ENCODE peak calls at places on chromosome 13, in five cellular contexts. One of them, this sample, is unnamed.

GRCh38 chr13:21583496-21583895 is 20.5 kb downstream of the MICU2 start:
- DNase-seq in HepG2: peak
- DNase-seq in IMR-90: peak
- DNase-seq in K562: no peak
- DNase-seq in H1: peak
- DNase-seq in this sample: no peak

GRCh38 chr13:102877285-102877684 is 31.5 kb downstream of the ERCC5 start:
- DNase-seq in K562: no peak
- DNase-seq in IMR-90: peak
- DNase-seq in H1: no peak
- DNase-seq in HepG2: peak
- DNase-seq in this sample: no peak

GRCh38 chr13:37618554-37618953 is 20.0 kb upstream of the POSTN start:
- DNase-seq in IMR-90: peak
- DNase-seq in HepG2: no peak
- DNase-seq in K562: no peak
- DNase-seq in H1: no peak
- DNase-seq in this sample: no peak

GRCh38 chr13:101747039-101747438 is 294.6 kb downstream of the ITGBL1 start:
- DNase-seq in HepG2: no peak
- DNase-seq in H1: no peak
- DNase-seq in K562: no peak
- DNase-seq in IMR-90: no peak
- DNase-seq in this sample: no peak

GRCh38 chr13:85543144-85543543 is 256.1 kb downstream of the SLITRK6 start:
- DNase-seq in IMR-90: no peak
- DNase-seq in H1: no peak
- DNase-seq in HepG2: no peak
- DNase-seq in K562: no peak
- DNase-seq in this sample: no peak

GRCh38 chr13:33678906-33679657 is 138.9 kb upstream of the RFC3 start:
- DNase-seq in HepG2: peak
- DNase-seq in IMR-90: peak
- DNase-seq in K562: peak
- DNase-seq in H1: no peak
- DNase-seq in this sample: peak

GRCh38 chr13:80211573-80211972 is 129.4 kb downstream of the SPRY2 start:
- DNase-seq in HepG2: no peak
- DNase-seq in H1: no peak
- DNase-seq in K562: no peak
- DNase-seq in IMR-90: no peak
- DNase-seq in this sample: no peak

GRCh38 chr13:107864543-107865460 is 350.5 kb downstream of the LIG4 start:
- DNase-seq in HepG2: peak
- DNase-seq in IMR-90: peak
- DNase-seq in H1: no peak
- DNase-seq in K562: peak
- DNase-seq in this sample: peak

GRCh38 chr13:108176685-108177274 is 38.6 kb downstream of the LIG4 start:
- DNase-seq in IMR-90: peak
- DNase-seq in K562: peak
- DNase-seq in HepG2: peak
- DNase-seq in H1: no peak
- DNase-seq in this sample: peak

GRCh38 chr13:86933676-86934075 is 737.5 kb upstream of the SLITRK5 start:
- DNase-seq in H1: no peak
- DNase-seq in K562: no peak
- DNase-seq in HepG2: no peak
- DNase-seq in IMR-90: no peak
- DNase-seq in this sample: no peak

GRCh38 chr13:103282571-103283450 is 216.6 kb upstream of the SLC10A2 start:
- DNase-seq in K562: no peak
- DNase-seq in HepG2: no peak
- DNase-seq in H1: no peak
- DNase-seq in IMR-90: peak
- DNase-seq in this sample: peak

GRCh38 chr13:109146912-109147624 is 517.7 kb downstream of the MYO16 start:
- DNase-seq in IMR-90: peak
- DNase-seq in K562: no peak
- DNase-seq in HepG2: no peak
- DNase-seq in H1: no peak
- DNase-seq in this sample: peak

GRCh38 chr13:62906896-62907295 is 1491.2 kb upstream of the PCDH20 start:
- DNase-seq in H1: no peak
- DNase-seq in HepG2: no peak
- DNase-seq in IMR-90: no peak
- DNase-seq in K562: no peak
- DNase-seq in this sample: no peak

GRCh38 chr13:72890546-72890945 is 108.6 kb downstream of the PIBF1 start:
- DNase-seq in H1: no peak
- DNase-seq in IMR-90: no peak
- DNase-seq in K562: no peak
- DNase-seq in HepG2: no peak
- DNase-seq in this sample: no peak

DNA sequence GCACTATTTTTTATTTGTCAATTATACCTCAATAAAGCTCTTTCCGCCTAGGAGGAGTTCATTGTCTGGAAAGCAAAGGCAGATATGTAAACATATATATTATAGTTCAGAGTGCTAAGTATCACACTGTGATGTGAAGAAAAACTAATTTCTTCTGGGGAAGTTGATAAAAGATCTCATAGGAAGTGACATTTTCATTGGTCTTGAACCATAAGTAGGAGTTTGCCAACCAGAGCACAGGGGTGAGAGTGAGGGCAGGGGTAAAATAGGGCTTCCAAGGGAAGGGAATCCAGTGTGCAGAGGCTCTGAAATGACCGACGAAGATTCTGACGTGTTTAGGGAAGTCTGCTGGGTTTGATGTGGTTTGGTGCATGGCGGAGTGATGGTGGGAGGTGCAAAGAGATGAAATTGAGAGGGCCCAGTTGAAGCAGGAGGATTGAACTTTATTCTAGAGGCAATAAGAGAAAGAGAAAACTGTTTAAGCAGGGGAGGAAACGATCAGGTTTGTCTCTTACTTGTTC is 781 bp upstream of the GTF2F2 start:
- DNase-seq in K562: peak
- DNase-seq in HepG2: no peak
- DNase-seq in IMR-90: peak
- DNase-seq in H1: no peak
- DNase-seq in this sample: no peak
- TF ChIP-seq MAFK in K562: no peak
- TF ChIP-seq MAFK in HepG2: no peak
- TF ChIP-seq MAFK in IMR-90: no peak
- TF ChIP-seq MAFK in H1: no peak
- TF ChIP-seq MAFK in this sample: no peak

DNA sequence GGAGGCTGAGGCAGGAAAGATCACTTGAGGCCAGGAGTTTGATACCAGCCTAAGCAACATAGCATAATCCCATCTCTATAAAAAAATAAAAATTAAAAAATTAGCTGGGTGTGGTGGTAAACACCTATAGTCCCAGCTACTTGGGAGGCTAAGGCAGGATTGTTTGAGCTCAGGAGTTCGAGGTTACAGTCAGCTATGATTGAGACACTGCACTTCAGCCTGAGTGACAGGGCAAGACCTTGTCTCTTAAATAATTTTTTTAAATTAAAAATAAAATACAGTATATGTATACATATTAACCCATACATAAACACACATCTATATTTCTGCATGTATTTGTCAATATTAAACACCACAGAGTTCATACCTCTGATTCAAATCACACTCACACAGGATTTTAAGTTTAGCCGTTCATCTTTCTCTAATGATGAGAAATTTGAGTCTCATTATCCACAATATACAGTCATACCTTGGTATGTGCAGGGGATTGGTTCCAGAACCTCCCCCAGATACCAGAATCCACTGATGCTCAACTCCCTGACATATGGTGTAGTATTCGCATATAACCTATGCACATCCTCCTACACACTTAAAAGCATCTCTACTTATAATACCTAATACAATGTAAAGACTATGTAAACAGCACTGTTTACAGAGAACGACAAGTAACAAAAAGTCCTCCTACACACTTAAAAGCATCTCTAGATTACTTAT is 44.7 kb downstream of the PSPC1 start:
- DNase-seq in IMR-90: peak
- DNase-seq in H1: no peak
- DNase-seq in HepG2: no peak
- DNase-seq in K562: no peak
- DNase-seq in this sample: no peak
- TF ChIP-seq MAFK in IMR-90: no peak
- TF ChIP-seq MAFK in H1: no peak
- TF ChIP-seq MAFK in HepG2: no peak
- TF ChIP-seq MAFK in K562: no peak
- TF ChIP-seq MAFK in this sample: no peak

DNA sequence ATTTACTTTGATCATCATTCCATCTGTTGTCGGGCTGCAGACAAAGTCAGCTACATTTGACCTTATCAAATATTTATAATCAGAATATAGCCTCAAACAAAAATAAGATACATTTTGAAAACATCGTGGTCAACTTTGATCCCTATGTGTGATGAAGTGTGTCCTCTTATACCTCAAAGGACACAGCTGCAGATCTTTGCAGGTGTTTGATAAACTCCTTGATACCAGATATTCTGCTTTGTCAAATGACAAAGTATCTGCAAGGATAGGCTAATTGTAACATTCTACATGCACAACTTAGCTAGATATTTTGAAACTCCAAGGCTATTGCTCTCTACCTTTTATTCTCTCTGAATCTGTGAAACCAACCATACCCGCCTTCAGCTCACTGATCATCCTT is 44.0 kb downstream of the PHF11 start:
- DNase-seq in HepG2: no peak
- DNase-seq in H1: no peak
- DNase-seq in K562: no peak
- DNase-seq in IMR-90: no peak
- DNase-seq in this sample: no peak
- TF ChIP-seq MAFK in HepG2: no peak
- TF ChIP-seq MAFK in H1: no peak
- TF ChIP-seq MAFK in K562: no peak
- TF ChIP-seq MAFK in IMR-90: no peak
- TF ChIP-seq MAFK in this sample: no peak

GRCh38 chr13:23140492-23140891 is 40.3 kb upstream of the SGCG start:
- DNase-seq in K562: no peak
- DNase-seq in IMR-90: peak
- DNase-seq in H1: no peak
- DNase-seq in HepG2: no peak
- DNase-seq in this sample: no peak
- TF ChIP-seq MAFK in K562: no peak
- TF ChIP-seq MAFK in IMR-90: no peak
- TF ChIP-seq MAFK in H1: no peak
- TF ChIP-seq MAFK in HepG2: no peak
- TF ChIP-seq MAFK in this sample: no peak

DNA sequence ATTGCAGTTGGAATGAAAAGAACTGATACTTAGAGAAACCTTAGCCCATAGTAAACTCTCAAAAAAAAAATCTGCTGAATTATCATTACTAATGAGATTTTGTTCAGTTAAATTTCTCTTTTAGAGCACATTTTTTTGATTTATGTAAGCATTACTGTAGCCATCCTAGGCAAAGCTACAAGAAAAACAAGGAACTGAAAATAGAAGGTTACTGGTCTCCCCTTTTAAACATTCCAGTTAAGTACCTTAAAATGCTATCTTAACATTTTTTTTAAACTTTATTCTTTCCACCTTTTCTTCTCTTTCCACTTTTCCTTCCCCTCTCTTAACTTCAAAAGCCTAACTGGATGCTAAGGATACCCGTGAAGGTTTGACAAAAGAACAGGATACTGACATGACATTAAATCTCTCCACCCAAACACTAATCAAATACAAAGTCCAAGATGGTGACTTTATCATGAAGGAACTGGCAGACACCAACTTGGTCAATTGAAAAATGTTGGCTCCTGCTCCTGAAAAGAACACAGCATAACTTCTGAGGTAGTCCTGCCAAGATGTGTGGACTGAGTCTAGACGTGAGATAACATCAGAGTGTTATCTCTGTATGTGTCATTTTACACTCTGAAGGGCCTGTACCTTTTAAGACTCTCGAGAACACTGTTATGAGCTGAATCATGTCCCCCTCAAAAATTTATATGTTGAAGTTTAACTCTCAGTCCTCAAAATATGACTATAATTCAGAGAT is 29.5 kb upstream of the SACS start:
- DNase-seq in IMR-90: peak
- DNase-seq in K562: no peak
- DNase-seq in H1: no peak
- DNase-seq in HepG2: no peak
- DNase-seq in this sample: no peak
- TF ChIP-seq MAFK in IMR-90: no peak
- TF ChIP-seq MAFK in K562: no peak
- TF ChIP-seq MAFK in H1: no peak
- TF ChIP-seq MAFK in HepG2: no peak
- TF ChIP-seq MAFK in this sample: no peak

GRCh38 chr13:35309711-35310110 is 166.8 kb downstream of the MAB21L1 start:
- DNase-seq in IMR-90: no peak
- DNase-seq in HepG2: no peak
- DNase-seq in H1: no peak
- DNase-seq in K562: no peak
- DNase-seq in this sample: no peak
- TF ChIP-seq MAFK in IMR-90: no peak
- TF ChIP-seq MAFK in HepG2: no peak
- TF ChIP-seq MAFK in H1: no peak
- TF ChIP-seq MAFK in K562: no peak
- TF ChIP-seq MAFK in this sample: no peak

GRCh38 chr13:76292031-76292430 is 594.2 kb downstream of the KCTD12 start:
- DNase-seq in H1: no peak
- DNase-seq in HepG2: no peak
- DNase-seq in IMR-90: no peak
- DNase-seq in K562: no peak
- DNase-seq in this sample: no peak

GRCh38 chr13:76292726-76293125 is 593.5 kb downstream of the KCTD12 start:
- DNase-seq in IMR-90: no peak
- DNase-seq in H1: no peak
- DNase-seq in K562: no peak
- DNase-seq in HepG2: no peak
- DNase-seq in this sample: no peak

GRCh38 chr13:76296751-76297150 is 589.5 kb downstream of the KCTD12 start:
- DNase-seq in HepG2: no peak
- DNase-seq in H1: no peak
- DNase-seq in IMR-90: no peak
- DNase-seq in K562: no peak
- DNase-seq in this sample: no peak

GRCh38 chr13:76293751-76294150 is 592.5 kb downstream of the KCTD12 start:
- DNase-seq in H1: no peak
- DNase-seq in HepG2: no peak
- DNase-seq in IMR-90: no peak
- DNase-seq in K562: no peak
- DNase-seq in this sample: peak

DNA sequence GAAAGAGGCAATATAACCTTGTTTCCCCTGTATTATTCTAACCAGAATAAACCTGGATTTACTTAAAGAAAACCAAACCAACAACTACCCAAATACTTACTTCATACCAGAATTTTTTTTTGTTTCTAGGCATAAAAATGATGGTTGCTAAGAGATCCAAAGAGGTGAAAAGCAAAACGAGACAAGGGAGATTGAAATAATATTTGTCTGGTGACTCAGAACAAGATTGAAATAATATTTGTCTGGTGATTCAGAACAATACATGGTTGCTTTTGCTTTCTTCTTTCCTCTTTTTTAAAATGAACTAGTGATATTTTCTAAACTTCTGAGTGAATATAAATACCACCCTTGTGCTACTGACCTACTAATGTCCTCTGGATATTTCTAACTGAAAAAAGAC is 592.9 kb downstream of the KCTD12 start:
- DNase-seq in HepG2: no peak
- DNase-seq in IMR-90: peak
- DNase-seq in H1: no peak
- DNase-seq in K562: no peak
- DNase-seq in this sample: peak
- TF ChIP-seq MAFK in HepG2: no peak
- TF ChIP-seq MAFK in IMR-90: no peak
- TF ChIP-seq MAFK in H1: no peak
- TF ChIP-seq MAFK in K562: no peak
- TF ChIP-seq MAFK in this sample: no peak

This sample was measured in A549.